ENCODE peak calls at places on chromosomes 1 and 21, in six cellular contexts. One of them, this sample, is unnamed.

GRCh38 chr21:34774750-34775149 is 106.0 kb downstream of the CLIC6 start:
- DNase-seq in H1: no peak
- DNase-seq in HepG2: peak; percentile 50
- DNase-seq in SK-N-SH: no peak
- DNase-seq in K562: no peak
- DNase-seq in HL-60: no peak
- DNase-seq in this sample: no peak

GRCh38 chr1:47725732-47726495 is 271.3 kb downstream of the TRABD2B start:
- DNase-seq in SK-N-SH: peak; percentile 89
- DNase-seq in H1: peak; percentile 84
- DNase-seq in HepG2: peak; percentile 43
- DNase-seq in K562: peak; percentile 86
- DNase-seq in HL-60: peak; percentile 57
- DNase-seq in this sample: peak; percentile 7

GRCh38 chr1:156111355-156111962 is 3.1 kb upstream of the LMNA start:
- DNase-seq in K562: no peak
- DNase-seq in H1: no peak
- DNase-seq in HL-60: no peak
- DNase-seq in SK-N-SH: no peak
- DNase-seq in HepG2: no peak
- DNase-seq in this sample: no peak

GRCh38 chr1:207140536-207140935 is 36.5 kb downstream of the C4BPA start:
- DNase-seq in HL-60: no peak
- DNase-seq in SK-N-SH: no peak
- DNase-seq in K562: no peak
- DNase-seq in H1: no peak
- DNase-seq in HepG2: no peak
- DNase-seq in this sample: no peak

GRCh38 chr1:237851209-237851845 is 39.4 kb downstream of the ZP4 start:
- DNase-seq in HL-60: peak; percentile 48
- DNase-seq in HepG2: peak; percentile 2
- DNase-seq in SK-N-SH: peak; percentile 50
- DNase-seq in H1: peak; percentile 82
- DNase-seq in K562: peak; percentile 10
- DNase-seq in this sample: no peak

GRCh38 chr1:230778916-230779590 is 31.9 kb downstream of the CAPN9 start:
- DNase-seq in HepG2: no peak
- DNase-seq in H1: no peak
- DNase-seq in SK-N-SH: no peak
- DNase-seq in K562: no peak
- DNase-seq in HL-60: no peak
- DNase-seq in this sample: no peak

GRCh38 chr1:59178803-59179202 is 118.1 kb upstream of the FGGY start:
- DNase-seq in SK-N-SH: no peak
- DNase-seq in H1: no peak
- DNase-seq in HL-60: no peak
- DNase-seq in HepG2: no peak
- DNase-seq in K562: no peak
- DNase-seq in this sample: no peak

GRCh38 chr1:909861-910310 is 13.8 kb upstream of the SAMD11 start:
- DNase-seq in K562: no peak
- DNase-seq in HepG2: no peak
- DNase-seq in HL-60: no peak
- DNase-seq in H1: no peak
- DNase-seq in SK-N-SH: no peak
- DNase-seq in this sample: no peak

GRCh38 chr21:39258207-39258606 is 55.2 kb downstream of the BRWD1 start:
- DNase-seq in HL-60: no peak
- DNase-seq in K562: no peak
- DNase-seq in SK-N-SH: no peak
- DNase-seq in HepG2: no peak
- DNase-seq in H1: no peak
- DNase-seq in this sample: no peak

GRCh38 chr1:9651565-9652378 is at the start of gene PIK3CD:
- DNase-seq in SK-N-SH: peak; percentile 85
- DNase-seq in HL-60: peak; percentile 56
- DNase-seq in K562: no peak
- DNase-seq in HepG2: no peak
- DNase-seq in H1: peak; percentile 76
- DNase-seq in this sample: no peak

GRCh38 chr1:206684478-206685255 is at the start of gene MAPKAPK2:
- DNase-seq in SK-N-SH: peak; percentile 99
- DNase-seq in K562: peak; percentile 99
- DNase-seq in HL-60: peak; percentile 55
- DNase-seq in HepG2: no peak
- DNase-seq in H1: peak; percentile 73
- DNase-seq in this sample: no peak

GRCh38 chr21:30164796-30165195 is 1.8 kb downstream of the CLDN17 start:
- DNase-seq in HL-60: no peak
- DNase-seq in K562: no peak
- DNase-seq in HepG2: no peak
- DNase-seq in SK-N-SH: no peak
- DNase-seq in H1: no peak
- DNase-seq in this sample: no peak

GRCh38 chr1:224623310-224623714 is 7.2 kb downstream of the CNIH3 start:
- DNase-seq in K562: no peak
- DNase-seq in SK-N-SH: no peak
- DNase-seq in HepG2: no peak
- DNase-seq in HL-60: no peak
- DNase-seq in H1: no peak
- DNase-seq in this sample: no peak

GRCh38 chr1:194420706-194421105 is 1234.3 kb upstream of the B3GALT2 start:
- DNase-seq in HL-60: no peak
- DNase-seq in HepG2: no peak
- DNase-seq in K562: no peak
- DNase-seq in H1: no peak
- DNase-seq in SK-N-SH: no peak
- DNase-seq in this sample: no peak

GRCh38 chr1:234934611-234935033 is 194.0 kb downstream of the TOMM20 start:
- DNase-seq in K562: no peak
- DNase-seq in HepG2: no peak
- DNase-seq in H1: no peak
- DNase-seq in SK-N-SH: no peak
- DNase-seq in HL-60: peak; percentile 71
- DNase-seq in this sample: no peak

GRCh38 chr1:46220808-46221207 is 17.7 kb downstream of the LURAP1 start:
- DNase-seq in K562: peak; percentile 48
- DNase-seq in HepG2: no peak
- DNase-seq in SK-N-SH: no peak
- DNase-seq in HL-60: no peak
- DNase-seq in H1: no peak
- DNase-seq in this sample: no peak

GRCh38 chr1:198935371-198935921 is 296.6 kb downstream of the PTPRC start:
- DNase-seq in K562: no peak
- DNase-seq in H1: no peak
- DNase-seq in SK-N-SH: peak; percentile 17
- DNase-seq in HepG2: peak; percentile 75
- DNase-seq in HL-60: peak; percentile 90
- DNase-seq in this sample: peak; percentile 58

GRCh38 chr1:29342351-29342750 is 106.0 kb downstream of the PTPRU start:
- DNase-seq in K562: no peak
- DNase-seq in HL-60: no peak
- DNase-seq in HepG2: no peak
- DNase-seq in H1: no peak
- DNase-seq in SK-N-SH: no peak
- DNase-seq in this sample: no peak

GRCh38 chr1:29335573-29335972 is 99.3 kb downstream of the PTPRU start:
- DNase-seq in HL-60: no peak
- DNase-seq in K562: no peak
- DNase-seq in SK-N-SH: no peak
- DNase-seq in HepG2: no peak
- DNase-seq in H1: no peak
- DNase-seq in this sample: no peak

GRCh38 chr1:29343476-29343875 is 107.2 kb downstream of the PTPRU start:
- DNase-seq in HL-60: no peak
- DNase-seq in H1: no peak
- DNase-seq in K562: no peak
- DNase-seq in HepG2: no peak
- DNase-seq in SK-N-SH: no peak
- DNase-seq in this sample: no peak

GRCh38 chr1:29341936-29342335 is 105.6 kb downstream of the PTPRU start:
- DNase-seq in H1: no peak
- DNase-seq in SK-N-SH: no peak
- DNase-seq in HepG2: no peak
- DNase-seq in HL-60: no peak
- DNase-seq in K562: no peak
- DNase-seq in this sample: no peak

DNA sequence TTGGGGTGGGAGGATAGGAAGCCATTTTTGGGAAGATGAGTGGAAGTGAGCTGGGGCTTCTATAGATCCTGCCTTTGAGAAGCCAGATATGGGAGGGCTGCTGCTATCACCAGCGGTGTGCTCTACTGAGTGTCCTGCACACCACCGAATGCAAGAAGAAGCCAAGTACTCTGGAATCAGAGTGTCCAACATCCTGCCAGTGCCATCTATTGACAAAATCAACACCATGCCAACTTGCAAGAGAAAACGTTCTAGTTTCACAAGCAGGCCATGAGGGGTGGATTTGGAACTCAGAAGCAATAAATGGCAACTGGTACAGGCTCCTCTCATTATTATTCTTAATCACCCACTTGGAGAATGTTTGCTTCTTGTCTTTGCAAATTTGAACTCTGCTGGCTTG is 102.9 kb downstream of the PTPRU start:
- DNase-seq in HepG2: no peak
- DNase-seq in HL-60: no peak
- DNase-seq in K562: no peak
- DNase-seq in H1: no peak
- DNase-seq in SK-N-SH: no peak
- DNase-seq in this sample: no peak
- TF ChIP-seq GABPA in HepG2: no peak
- TF ChIP-seq GABPA in HL-60: no peak
- TF ChIP-seq GABPA in K562: no peak
- TF ChIP-seq GABPA in H1: no peak
- TF ChIP-seq GABPA in SK-N-SH: no peak
- TF ChIP-seq GABPA in this sample: no peak

GRCh38 chr1:5425304-5425703 is 566.9 kb downstream of the NPHP4 start:
- DNase-seq in HL-60: no peak
- DNase-seq in H1: no peak
- DNase-seq in HepG2: no peak
- DNase-seq in SK-N-SH: no peak
- DNase-seq in K562: no peak
- DNase-seq in this sample: no peak

GRCh38 chr1:5430911-5431310 is 561.3 kb downstream of the NPHP4 start:
- DNase-seq in HepG2: peak; percentile 63
- DNase-seq in H1: no peak
- DNase-seq in K562: no peak
- DNase-seq in SK-N-SH: no peak
- DNase-seq in HL-60: no peak
- DNase-seq in this sample: no peak

GRCh38 chr1:5427026-5427613 is 565.1 kb downstream of the NPHP4 start:
- DNase-seq in SK-N-SH: no peak
- DNase-seq in HepG2: no peak
- DNase-seq in H1: no peak
- DNase-seq in HL-60: no peak
- DNase-seq in K562: peak; percentile 20
- DNase-seq in this sample: no peak

GRCh38 chr1:5430136-5430535 is 562.1 kb downstream of the NPHP4 start:
- DNase-seq in HL-60: no peak
- DNase-seq in HepG2: no peak
- DNase-seq in H1: no peak
- DNase-seq in K562: no peak
- DNase-seq in SK-N-SH: no peak
- DNase-seq in this sample: no peak

DNA sequence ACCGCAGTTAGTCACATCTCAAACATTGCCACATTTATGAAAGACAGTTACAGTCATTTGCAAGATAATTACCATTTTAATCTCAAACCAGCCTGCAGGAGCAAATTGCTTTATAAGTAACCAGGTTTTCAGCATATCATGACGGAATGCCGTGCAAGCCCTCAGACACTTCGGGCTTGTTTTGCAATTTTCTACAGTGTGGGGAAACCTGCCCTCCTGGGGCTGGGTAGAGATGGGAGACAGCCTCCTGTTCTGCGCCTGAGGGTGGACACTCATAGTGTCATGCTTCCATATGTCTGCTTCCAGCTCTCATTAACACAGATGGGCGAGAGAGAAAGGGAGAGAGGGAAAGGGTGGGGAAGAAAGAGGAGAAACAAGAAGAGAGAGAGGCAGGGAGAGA is 563.8 kb downstream of the NPHP4 start:
- DNase-seq in HL-60: no peak
- DNase-seq in H1: no peak
- DNase-seq in HepG2: no peak
- DNase-seq in SK-N-SH: peak; percentile 39
- DNase-seq in K562: no peak
- DNase-seq in this sample: no peak
- TF ChIP-seq GABPA in HL-60: no peak
- TF ChIP-seq GABPA in H1: no peak
- TF ChIP-seq GABPA in HepG2: no peak
- TF ChIP-seq GABPA in SK-N-SH: no peak
- TF ChIP-seq GABPA in K562: no peak
- TF ChIP-seq GABPA in this sample: no peak

GRCh38 chr21:25980710-25981109 is 189.9 kb downstream of the APP start:
- DNase-seq in SK-N-SH: no peak
- DNase-seq in K562: no peak
- DNase-seq in HL-60: no peak
- DNase-seq in HepG2: no peak
- DNase-seq in H1: no peak
- DNase-seq in this sample: no peak
- TF ChIP-seq GABPA in SK-N-SH: no peak
- TF ChIP-seq GABPA in K562: no peak
- TF ChIP-seq GABPA in HL-60: no peak
- TF ChIP-seq GABPA in HepG2: no peak
- TF ChIP-seq GABPA in H1: no peak
- TF ChIP-seq GABPA in this sample: no peak

GRCh38 chr1:166978795-166979194 is 3.5 kb upstream of the ILDR2 start:
- DNase-seq in SK-N-SH: no peak
- DNase-seq in HepG2: no peak
- DNase-seq in K562: no peak
- DNase-seq in HL-60: no peak
- DNase-seq in H1: no peak
- DNase-seq in this sample: no peak
- TF ChIP-seq GABPA in SK-N-SH: no peak
- TF ChIP-seq GABPA in HepG2: no peak
- TF ChIP-seq GABPA in K562: no peak
- TF ChIP-seq GABPA in HL-60: no peak
- TF ChIP-seq GABPA in H1: no peak
- TF ChIP-seq GABPA in this sample: no peak

DNA sequence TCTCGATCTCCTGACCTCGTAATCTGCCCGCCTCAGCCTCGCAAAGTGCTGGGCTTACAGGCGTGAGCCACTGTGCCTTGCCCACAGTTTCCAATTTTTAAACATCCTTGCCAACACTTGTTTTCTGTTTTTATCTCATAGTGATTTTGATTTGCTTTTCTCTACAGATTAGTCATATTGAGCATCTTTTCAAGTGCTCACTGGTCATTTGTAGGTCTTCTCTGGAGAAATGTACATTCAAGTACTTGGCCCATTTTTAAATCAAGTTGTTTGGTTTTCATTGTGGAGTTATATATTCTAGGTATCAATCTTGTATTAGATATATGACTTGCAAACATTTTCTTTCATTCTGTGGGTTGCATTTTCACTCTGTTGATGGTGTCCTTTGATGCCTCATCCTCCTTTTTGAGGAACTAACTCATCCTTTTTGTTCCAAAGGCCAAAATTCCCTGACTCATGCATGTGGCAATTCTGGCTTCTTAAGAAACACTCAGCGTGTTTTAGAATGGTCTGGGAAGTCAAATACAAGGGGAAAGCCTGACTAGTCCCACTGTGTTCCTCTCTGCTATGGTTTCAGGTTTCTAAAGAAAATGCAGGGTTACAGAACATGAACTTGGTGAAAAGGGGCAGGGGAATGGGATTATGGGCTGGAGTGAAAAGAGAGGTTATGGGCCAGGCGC is 37.3 kb downstream of the PTAFR start:
- DNase-seq in HepG2: no peak
- DNase-seq in HL-60: peak; percentile 78
- DNase-seq in SK-N-SH: no peak
- DNase-seq in K562: peak; percentile 8
- DNase-seq in H1: no peak
- DNase-seq in this sample: no peak
- TF ChIP-seq GABPA in HepG2: no peak
- TF ChIP-seq GABPA in HL-60: no peak
- TF ChIP-seq GABPA in SK-N-SH: no peak
- TF ChIP-seq GABPA in K562: no peak
- TF ChIP-seq GABPA in H1: no peak
- TF ChIP-seq GABPA in this sample: no peak

This sample was measured in GM12878.